ENCODE peak calls at places on chromosomes 3 and 15, in eight cellular contexts. C is tibial nerve; A is stimulated activated CD4-positive, alpha-beta T cell treated with anti-CD3 and anti-CD28 coated beads, Interleukin-1b, Interleukin-23, amount 100 ng/mL, for 1 hour; H is NCI-H1105; M is activated gamma-delta T cell treated with Interleukin-2 at 50 U/mL for 16 hours; N is GM13976; I is foreskin fibroblast; E is ACHN. U is an unnamed sample.
A peak's percentile ranks its signal among the peaks of the same experiment; 100 is the strongest.

GRCh38 chr3:46693038-46693896 is at the start of gene ALS2CL:
- DNase-seq in C (no peak), A (peak; percentile 49), H (no peak), M (peak; percentile 65), N (peak; percentile 79), I (peak; percentile 33), E (peak; percentile 27), U (peak; percentile 61)

GRCh38 chr15:39461536-39462140 is 119.2 kb upstream of the THBS1 start:
- DNase-seq in C (no peak), A (no peak), H (no peak), M (no peak), N (no peak), I (peak; percentile 40), E (no peak), U (peak; percentile 57)

GRCh38 chr15:44207643-44208042 is 12.6 kb upstream of the FRMD5 start:
- DNase-seq in C (no peak), A (no peak), H (no peak), M (no peak), N (no peak), I (peak; percentile 69), E (peak; percentile 65), U (peak; percentile 65)

GRCh38 chr3:139473155-139473771 is 3.1 kb downstream of the RBP2 start:
- DNase-seq in C (no peak), A (no peak), H (no peak), M (no peak), N (no peak), I (no peak), E (no peak), U (no peak)

GRCh38 chr3:183478501-183478900 is 50.1 kb upstream of the MCF2L2 start:
- DNase-seq in C (no peak), A (no peak), H (peak; percentile 81), M (no peak), N (no peak), I (no peak), E (no peak), U (no peak)

GRCh38 chr3:112056451-112056929 is 22.0 kb downstream of the TMPRSS7 start:
- DNase-seq in C (no peak), A (no peak), H (no peak), M (no peak), N (no peak), I (peak; percentile 62), E (no peak), U (peak; percentile 79)

GRCh38 chr15:66565731-66566130 is at the start of gene LCTL:
- DNase-seq in C (no peak), A (no peak), H (no peak), M (no peak), N (no peak), I (peak; percentile 45), E (peak; percentile 14), U (peak; percentile 47)

GRCh38 chr3:141201122-141201521 is 30.5 kb upstream of the PXYLP1 start:
- DNase-seq in C (no peak), A (no peak), H (no peak), M (no peak), N (no peak), I (no peak), E (no peak), U (no peak)

GRCh38 chr15:43538091-43538490 is 20.7 kb downstream of the MAP1A start:
- DNase-seq in C (no peak), A (no peak), H (no peak), M (no peak), N (no peak), I (no peak), E (no peak), U (no peak)

GRCh38 chr3:52860424-52860768 is 25.6 kb upstream of the MUSTN1 start:
- DNase-seq in C (no peak), A (no peak), H (no peak), M (no peak), N (no peak), I (no peak), E (no peak), U (no peak)

GRCh38 chr3:120172070-120172469 is 77.8 kb upstream of the GSK3B start:
- DNase-seq in C (no peak), A (no peak), H (no peak), M (no peak), N (no peak), I (peak; percentile 88), E (no peak), U (peak; percentile 87)

GRCh38 chr3:162489853-162490252 is 993.2 kb downstream of the OTOL1 start:
- DNase-seq in C (no peak), A (no peak), H (peak; percentile 4), M (no peak), N (no peak), I (peak; percentile 16), E (no peak), U (no peak)

U was measured in EH.